ENCODE peak calls at places on chromosome 19, in five cellular contexts. One of them, this sample, is unnamed.

GRCh38 chr19:38452430-38453366 is 19.2 kb downstream of the RYR1 start:
- DNase-seq in uterus: no peak
- DNase-seq in HCT116: peak; percentile 81
- DNase-seq in left ventricle myocardium inferior: no peak
- DNase-seq in CD8-positive, alpha-beta T cell: no peak
- DNase-seq in this sample: peak; percentile 87

GRCh38 chr19:6599866-6600454 is 9.0 kb upstream of the CD70 start:
- DNase-seq in CD8-positive, alpha-beta T cell: no peak
- DNase-seq in uterus: no peak
- DNase-seq in left ventricle myocardium inferior: no peak
- DNase-seq in HCT116: no peak
- DNase-seq in this sample: no peak

GRCh38 chr19:34972163-34972705 is 8.2 kb upstream of the ZNF792 start:
- DNase-seq in left ventricle myocardium inferior: no peak
- DNase-seq in uterus: no peak
- DNase-seq in CD8-positive, alpha-beta T cell: no peak
- DNase-seq in HCT116: no peak
- DNase-seq in this sample: no peak

GRCh38 chr19:28905996-28906395 is 307.0 kb downstream of the UQCRFS1 start:
- DNase-seq in HCT116: no peak
- DNase-seq in uterus: no peak
- DNase-seq in left ventricle myocardium inferior: no peak
- DNase-seq in CD8-positive, alpha-beta T cell: no peak
- DNase-seq in this sample: no peak

GRCh38 chr19:17329768-17330545 is 4.7 kb downstream of the ANO8 start:
- DNase-seq in CD8-positive, alpha-beta T cell: no peak
- DNase-seq in HCT116: no peak
- DNase-seq in left ventricle myocardium inferior: no peak
- DNase-seq in uterus: no peak
- DNase-seq in this sample: no peak

GRCh38 chr19:58562126-58563033 is 4.0 kb upstream of the UBE2M start:
- DNase-seq in CD8-positive, alpha-beta T cell: no peak
- DNase-seq in HCT116: no peak
- DNase-seq in left ventricle myocardium inferior: peak; percentile 36
- DNase-seq in uterus: no peak
- DNase-seq in this sample: peak; percentile 31

GRCh38 chr19:19463348-19464117 is 51.8 kb downstream of the TSSK6 start:
- DNase-seq in CD8-positive, alpha-beta T cell: no peak
- DNase-seq in uterus: peak; percentile 63
- DNase-seq in HCT116: no peak
- DNase-seq in left ventricle myocardium inferior: no peak
- DNase-seq in this sample: no peak

GRCh38 chr19:4102339-4103072 is 21.4 kb downstream of the MAP2K2 start:
- DNase-seq in uterus: no peak
- DNase-seq in left ventricle myocardium inferior: no peak
- DNase-seq in HCT116: no peak
- DNase-seq in CD8-positive, alpha-beta T cell: no peak
- DNase-seq in this sample: no peak

GRCh38 chr19:23002690-23003422 is at the start of gene ZNF728:
- DNase-seq in left ventricle myocardium inferior: peak; percentile 88
- DNase-seq in uterus: peak; percentile 74
- DNase-seq in HCT116: no peak
- DNase-seq in CD8-positive, alpha-beta T cell: no peak
- DNase-seq in this sample: peak; percentile 35

GRCh38 chr19:5081441-5082161 is 112.7 kb downstream of the KDM4B start:
- DNase-seq in HCT116: no peak
- DNase-seq in uterus: no peak
- DNase-seq in left ventricle myocardium inferior: no peak
- DNase-seq in CD8-positive, alpha-beta T cell: no peak
- DNase-seq in this sample: no peak

GRCh38 chr19:29188704-29189375 is 24.1 kb downstream of the UQCRFS1 start:
- DNase-seq in CD8-positive, alpha-beta T cell: no peak
- DNase-seq in uterus: no peak
- DNase-seq in left ventricle myocardium inferior: no peak
- DNase-seq in HCT116: no peak
- DNase-seq in this sample: no peak

GRCh38 chr19:51514866-51515481 is 13.4 kb upstream of the SIGLEC12 start:
- DNase-seq in HCT116: peak; percentile 47
- DNase-seq in CD8-positive, alpha-beta T cell: no peak
- DNase-seq in left ventricle myocardium inferior: no peak
- DNase-seq in uterus: no peak
- DNase-seq in this sample: no peak

GRCh38 chr19:50252111-50252886 is 48.9 kb downstream of the MYH14 start:
- DNase-seq in HCT116: no peak
- DNase-seq in left ventricle myocardium inferior: no peak
- DNase-seq in CD8-positive, alpha-beta T cell: no peak
- DNase-seq in uterus: no peak
- DNase-seq in this sample: no peak

GRCh38 chr19:14086098-14086497 is 515 bp upstream of the C19orf67 start:
- DNase-seq in HCT116: no peak
- DNase-seq in CD8-positive, alpha-beta T cell: no peak
- DNase-seq in uterus: no peak
- DNase-seq in left ventricle myocardium inferior: no peak
- DNase-seq in this sample: no peak

GRCh38 chr19:14088634-14089411 is 1.7 kb downstream of the SAMD1 start:
- DNase-seq in uterus: no peak
- DNase-seq in HCT116: no peak
- DNase-seq in left ventricle myocardium inferior: no peak
- DNase-seq in CD8-positive, alpha-beta T cell: no peak
- DNase-seq in this sample: no peak

GRCh38 chr19:14082675-14082960 is 3.0 kb downstream of the C19orf67 start:
- DNase-seq in uterus: no peak
- DNase-seq in left ventricle myocardium inferior: no peak
- DNase-seq in CD8-positive, alpha-beta T cell: no peak
- DNase-seq in HCT116: no peak
- DNase-seq in this sample: no peak

GRCh38 chr19:14081797-14082674 is 3.5 kb downstream of the C19orf67 start:
- DNase-seq in HCT116: no peak
- DNase-seq in CD8-positive, alpha-beta T cell: no peak
- DNase-seq in left ventricle myocardium inferior: peak; percentile 45
- DNase-seq in uterus: no peak
- DNase-seq in this sample: no peak

DNA sequence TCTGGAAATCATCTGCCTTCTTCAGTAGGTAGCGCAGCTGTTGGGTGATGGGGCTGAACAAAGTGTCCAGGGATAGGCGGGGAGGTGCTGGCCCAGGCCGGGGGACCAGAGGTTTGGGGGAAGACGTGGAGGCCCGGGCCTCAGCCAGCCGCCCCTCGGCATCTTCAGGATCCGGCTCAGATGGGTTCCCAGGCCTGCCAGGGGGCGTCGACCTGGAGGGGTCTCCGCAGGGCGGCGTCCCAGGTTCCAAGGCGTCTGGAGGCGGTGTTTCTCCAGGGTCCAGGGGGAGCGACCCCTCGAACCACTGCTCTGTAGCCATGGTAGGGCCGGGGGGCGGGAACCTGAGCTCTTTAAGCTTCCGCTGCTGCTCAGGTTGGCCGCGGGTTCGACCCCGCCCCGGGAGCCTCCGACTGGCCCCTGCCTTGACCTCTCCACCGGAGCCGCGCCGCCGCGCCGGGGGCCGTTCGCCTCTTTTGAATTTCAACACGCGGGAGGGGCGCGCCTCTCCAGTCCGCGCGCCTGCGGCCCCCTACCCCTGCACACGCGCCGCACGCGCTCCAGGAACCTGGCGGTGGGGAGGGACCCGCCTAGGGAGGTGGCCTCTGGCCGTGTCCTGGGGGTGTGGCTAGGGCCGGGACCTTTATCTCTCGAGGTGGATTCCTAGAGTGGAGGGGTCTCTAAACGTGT is at the start of gene C19orf67:
- DNase-seq in uterus: no peak
- DNase-seq in CD8-positive, alpha-beta T cell: no peak
- DNase-seq in left ventricle myocardium inferior: no peak
- DNase-seq in HCT116: no peak
- DNase-seq in this sample: no peak
- TF ChIP-seq CTCF in uterus: no peak
- TF ChIP-seq CTCF in CD8-positive, alpha-beta T cell: no peak
- TF ChIP-seq CTCF in left ventricle myocardium inferior: no peak
- TF ChIP-seq CTCF in HCT116: no peak
- TF ChIP-seq CTCF in this sample: no peak

GRCh38 chr19:12137541-12137940 is 2.6 kb downstream of the ZNF20 start:
- DNase-seq in uterus: no peak
- DNase-seq in CD8-positive, alpha-beta T cell: no peak
- DNase-seq in left ventricle myocardium inferior: no peak
- DNase-seq in HCT116: no peak
- DNase-seq in this sample: no peak
- H3K36me3 ChIP-seq in uterus: no peaks in the 10 kb centered on the region
- H3K36me3 ChIP-seq in CD8-positive, alpha-beta T cell: peaks cover 24% of the 10 kb centered on the region
- H3K36me3 ChIP-seq in left ventricle myocardium inferior: peaks cover 49% of the 10 kb centered on the region
- H3K36me3 ChIP-seq in HCT116: no peaks in the 10 kb centered on the region
- H3K36me3 ChIP-seq in this sample: peaks cover 43% of the 10 kb centered on the region

DNA sequence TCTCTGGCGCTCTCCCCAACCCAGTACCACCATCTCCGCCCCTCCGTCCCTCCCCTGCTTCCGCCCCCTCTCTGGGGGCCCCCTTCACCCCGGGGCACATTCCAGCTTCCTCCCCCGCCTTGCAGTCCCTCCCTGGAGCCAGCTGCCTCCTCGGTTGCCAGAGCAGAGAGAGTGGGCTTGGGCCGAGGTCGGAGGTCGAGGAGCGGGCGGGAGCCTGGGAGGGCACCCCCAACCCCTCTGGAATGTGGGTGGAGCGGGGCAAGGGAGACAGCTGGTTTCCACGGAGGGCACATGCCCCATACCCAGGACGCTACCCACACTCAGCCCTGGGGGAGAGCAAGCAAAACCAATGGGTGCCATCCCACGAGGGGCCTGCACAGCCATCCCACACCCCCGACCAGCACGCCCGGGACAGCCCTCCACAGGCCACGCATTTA is 6.4 kb upstream of the CIRBP start:
- DNase-seq in HCT116: no peak
- DNase-seq in CD8-positive, alpha-beta T cell: no peak
- DNase-seq in uterus: peak; percentile 46
- DNase-seq in left ventricle myocardium inferior: no peak
- DNase-seq in this sample: no peak
- H3K4me1 ChIP-seq in HCT116: peaks cover 60% of the 10 kb centered on the region
- H3K4me1 ChIP-seq in CD8-positive, alpha-beta T cell: peaks cover 70% of the 10 kb centered on the region
- H3K4me1 ChIP-seq in uterus: peaks cover 63% of the 10 kb centered on the region
- H3K4me1 ChIP-seq in left ventricle myocardium inferior: peaks cover 85% of the 10 kb centered on the region
- H3K4me1 ChIP-seq in this sample: peaks cover 53% of the 10 kb centered on the region

DNA sequence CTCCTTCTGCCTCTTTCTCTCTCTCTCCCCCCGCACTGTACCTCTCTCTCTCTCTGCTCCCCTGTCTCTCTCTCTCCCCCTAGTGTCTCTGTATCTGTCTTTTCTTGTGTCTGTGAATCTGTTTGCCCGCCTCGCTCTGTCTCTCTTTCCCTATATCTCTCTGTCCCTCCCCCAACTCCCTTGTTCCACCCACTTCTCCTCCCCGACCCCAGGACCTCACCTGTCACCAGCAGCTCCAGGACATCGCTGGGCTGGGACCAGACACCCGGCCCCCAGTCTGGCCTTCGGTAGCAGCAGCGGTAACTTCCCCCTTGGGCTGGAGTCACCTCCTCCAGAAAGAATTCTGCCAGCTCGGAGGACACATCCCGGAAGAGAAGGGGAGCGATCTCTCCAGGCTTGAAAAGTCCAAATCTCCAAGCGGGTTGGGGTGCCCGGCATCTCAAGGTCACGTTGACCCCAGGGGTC is 3.9 kb downstream of the OSCAR start:
- DNase-seq in CD8-positive, alpha-beta T cell: no peak
- DNase-seq in left ventricle myocardium inferior: no peak
- DNase-seq in uterus: no peak
- DNase-seq in HCT116: peak; percentile 19
- DNase-seq in this sample: no peak
- TF ChIP-seq CTCF in CD8-positive, alpha-beta T cell: no peak
- TF ChIP-seq CTCF in left ventricle myocardium inferior: no peak
- TF ChIP-seq CTCF in uterus: no peak
- TF ChIP-seq CTCF in HCT116: no peak
- TF ChIP-seq CTCF in this sample: no peak

DNA sequence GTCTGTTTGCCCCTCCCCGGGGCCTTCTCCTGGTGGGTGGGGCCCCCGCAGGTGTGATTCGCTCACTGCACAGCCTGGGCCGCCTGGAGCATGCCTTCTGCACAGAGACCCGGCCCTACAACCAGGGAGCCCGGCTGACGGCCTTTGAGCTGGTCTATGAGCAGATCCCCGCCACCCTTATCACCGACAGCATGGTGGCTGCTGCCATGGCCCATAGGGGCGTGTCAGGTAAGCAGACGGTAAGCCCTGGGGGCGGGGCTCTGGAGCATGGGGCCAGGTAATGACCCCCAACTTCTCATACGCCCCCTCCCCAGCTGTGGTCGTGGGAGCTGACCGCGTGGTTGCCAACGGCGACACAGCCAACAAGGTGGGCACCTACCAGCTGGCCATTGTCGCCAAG is 4.2 kb downstream of the MRI1 start:
- DNase-seq in uterus: no peak
- DNase-seq in CD8-positive, alpha-beta T cell: no peak
- DNase-seq in HCT116: no peak
- DNase-seq in left ventricle myocardium inferior: no peak
- DNase-seq in this sample: no peak
- H3K36me3 ChIP-seq in uterus: no peaks in the 10 kb centered on the region
- H3K36me3 ChIP-seq in CD8-positive, alpha-beta T cell: peaks cover 3% of the 10 kb centered on the region
- H3K36me3 ChIP-seq in HCT116: no peaks in the 10 kb centered on the region
- H3K36me3 ChIP-seq in left ventricle myocardium inferior: peaks cover 45% of the 10 kb centered on the region
- H3K36me3 ChIP-seq in this sample: no peaks in the 10 kb centered on the region

This sample was measured in gastrocnemius medialis.